ENCODE peak calls at places on chromosomes 11 and 22, in nine cellular contexts. G is right lobe of liver, D is adrenal gland, M is fibroblast of lung, F is mesenchymal stem cell, R is pancreas, I is PC-3, H is body of pancreas, O is aorta. V is an unnamed sample. For H3K36me3, the result is how much of the 10 kb centered on the place peaks cover.

GRCh38 chr11:127789887-127790286 is 789.3 kb upstream of the KIRREL3 start:
- DNase-seq in G (no peak), D (no peak), M (peak), F (peak), R (peak), I (peak), H (no peak), O (no peak), V (peak)

GRCh38 chr22:31912402-31912733 is 32.0 kb upstream of the YWHAH start:
- DNase-seq in G (no peak), D (no peak), M (no peak), F (no peak), R (no peak), I (no peak), H (no peak), O (no peak), V (peak)

GRCh38 chr11:19953909-19954308 is 206.4 kb downstream of the DBX1 start:
- DNase-seq in G (no peak), D (no peak), M (peak), F (peak), R (no peak), I (peak), H (peak), O (no peak), V (peak)

GRCh38 chr11:17267576-17267975 is 9.0 kb upstream of the NUCB2 start:
- DNase-seq in G (no peak), D (no peak), M (peak), F (peak), R (no peak), I (peak), H (no peak), O (no peak), V (peak)

GRCh38 chr22:48088226-48088625 is 1325.8 kb downstream of the TBC1D22A start:
- DNase-seq in G (no peak), D (no peak), M (no peak), F (no peak), R (no peak), I (no peak), H (no peak), O (no peak), V (no peak)

GRCh38 chr11:125257185-125257584 is 92.6 kb downstream of the PKNOX2 start:
- DNase-seq in G (no peak), D (no peak), M (no peak), F (peak), R (no peak), I (peak), H (no peak), O (no peak), V (peak)

GRCh38 chr11:123690490-123690889 is 36.1 kb upstream of the SCN3B start:
- DNase-seq in G (no peak), D (no peak), M (peak), F (no peak), R (no peak), I (peak), H (no peak), O (no peak), V (peak)

GRCh38 chr11:63490551-63491239 is at the start of gene PLAAT5:
- DNase-seq in G (no peak), D (no peak), M (peak), F (no peak), R (peak), I (no peak), H (peak), O (peak), V (peak)

GRCh38 chr11:70470127-70470526 is 71.8 kb downstream of the CTTN start:
- DNase-seq in G (no peak), D (no peak), M (peak), F (peak), R (no peak), I (no peak), H (peak), O (peak), V (no peak)

GRCh38 chr11:75518771-75519653 is 6.7 kb downstream of the GDPD5 start:
- DNase-seq in G (no peak), D (no peak), M (no peak), F (no peak), R (no peak), I (no peak), H (no peak), O (no peak), V (no peak)

GRCh38 chr22:41401781-41402648 is 20.3 kb downstream of the TEF start:
- DNase-seq in G (peak), D (peak), M (peak), F (peak), R (peak), I (peak), H (peak), O (peak), V (peak)

DNA sequence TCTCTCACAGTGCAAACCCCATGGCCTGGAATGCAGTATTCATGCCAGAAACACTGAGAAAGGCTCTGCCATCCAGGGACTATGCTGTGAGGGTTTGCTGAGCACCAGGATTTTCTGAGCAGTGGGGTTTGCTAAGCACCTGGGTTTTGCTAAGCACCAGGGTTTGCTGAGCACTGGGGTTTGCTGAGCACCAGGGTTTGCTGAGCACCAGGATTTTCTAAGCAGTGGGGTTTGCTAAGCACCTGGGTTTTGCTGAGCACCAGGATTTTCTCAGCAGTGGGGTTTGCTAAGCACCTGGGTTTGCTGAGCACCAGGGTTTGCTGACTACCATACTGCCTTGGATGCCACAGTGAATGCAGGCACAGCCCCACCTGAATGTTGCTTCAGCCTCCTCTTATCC is 48.3 kb upstream of the SMIM38 start:
- DNase-seq in G (no peak), D (no peak), M (no peak), F (no peak), R (no peak), I (no peak), H (no peak), O (no peak), V (no peak)
- H3K27ac ChIP-seq in G (no peak), D (no peak), M (no peak), F (no peak), R (no peak), I (no peak), H (no peak), O (no peak), V (no peak)

DNA sequence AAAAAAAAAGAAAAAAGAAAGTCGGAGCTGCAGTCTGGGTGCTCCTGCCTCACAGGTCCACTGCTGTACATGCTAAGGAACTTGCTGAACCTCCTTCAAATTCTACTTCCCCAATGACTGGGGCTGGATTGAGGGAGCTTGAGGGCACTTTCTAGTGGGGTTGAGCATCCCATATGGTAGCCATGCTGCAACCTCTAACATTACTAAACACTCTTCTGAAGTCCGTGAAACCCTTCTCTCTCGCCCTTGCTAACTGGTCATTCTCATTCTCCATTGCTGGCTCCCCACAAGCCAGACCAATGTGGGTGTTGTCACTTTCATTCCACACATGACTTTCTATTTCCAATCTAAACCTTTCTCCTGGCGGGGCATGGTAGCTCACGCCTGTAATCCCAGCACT is 1.2 kb downstream of the ESS2 start:
- DNase-seq in G (no peak), D (no peak), M (no peak), F (no peak), R (no peak), I (no peak), H (no peak), O (no peak), V (no peak)
- H3K4me3 ChIP-seq in G (no peak), D (no peak), M (no peak), F (no peak), R (no peak), I (peak), H (no peak), O (no peak), V (peak)

DNA sequence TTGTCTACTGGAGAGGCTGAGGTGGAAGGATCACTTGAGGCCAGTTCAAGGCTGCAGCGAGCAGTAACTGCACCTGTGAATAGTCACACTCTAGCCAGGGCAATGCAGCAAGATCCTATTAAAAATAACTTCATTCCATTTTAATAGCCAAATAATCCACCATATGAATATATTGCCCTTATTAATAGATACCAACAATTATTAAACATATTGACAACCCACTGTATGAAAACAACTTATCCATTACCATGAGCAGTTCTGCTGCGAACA is 10.4 kb downstream of the GATD1 start:
- DNase-seq in G (no peak), D (no peak), M (no peak), F (no peak), R (no peak), I (no peak), H (no peak), O (no peak), V (no peak)
- H3K36me3 ChIP-seq in G (under half), D (half or more), M (half or more), F (half or more), R (under half), I (under half), H (under half), O (under half), V (under half)

GRCh38 chr11:1916132-1916985 is 3.1 kb upstream of the TNNT3 start:
- DNase-seq in G (peak), D (peak), M (no peak), F (no peak), R (peak), I (no peak), H (no peak), O (peak), V (no peak)

GRCh38 chr11:1916986-1917522 is 2.4 kb upstream of the TNNT3 start:
- DNase-seq in G (no peak), D (peak), M (no peak), F (no peak), R (peak), I (no peak), H (no peak), O (peak), V (no peak)

GRCh38 chr11:1917523-1918435 is 1.7 kb upstream of the TNNT3 start:
- DNase-seq in G (peak), D (peak), M (no peak), F (no peak), R (peak), I (no peak), H (no peak), O (peak), V (peak)

GRCh38 chr11:1913271-1914060 is 6.0 kb upstream of the TNNT3 start:
- DNase-seq in G (no peak), D (no peak), M (no peak), F (no peak), R (no peak), I (no peak), H (no peak), O (no peak), V (no peak)

GRCh38 chr11:1915795-1916131 is 3.7 kb upstream of the TNNT3 start:
- DNase-seq in G (no peak), D (no peak), M (no peak), F (no peak), R (no peak), I (no peak), H (no peak), O (no peak), V (no peak)
- H3K27ac ChIP-seq in G (no peak), D (no peak), M (no peak), F (no peak), R (no peak), I (no peak), H (no peak), O (no peak), V (no peak)